ENCODE peak calls at places on chromosomes 6 and 20, in five cellular contexts. One of them, this sample, is unnamed.

GRCh38 chr6:21754891-21755290 is 161.3 kb downstream of the SOX4 start:
- DNase-seq in lung: no peak
- DNase-seq in astrocyte of the spinal cord: peak
- DNase-seq in mammary epithelial cell: peak
- DNase-seq in colonic mucosa: no peak
- DNase-seq in this sample: no peak

GRCh38 chr20:37727247-37727956 is 33.6 kb downstream of the CTNNBL1 start:
- DNase-seq in lung: no peak
- DNase-seq in astrocyte of the spinal cord: no peak
- DNase-seq in mammary epithelial cell: no peak
- DNase-seq in colonic mucosa: no peak
- DNase-seq in this sample: no peak

GRCh38 chr6:147087641-147088040 is 116.6 kb upstream of the STXBP5 start:
- DNase-seq in lung: no peak
- DNase-seq in astrocyte of the spinal cord: no peak
- DNase-seq in mammary epithelial cell: no peak
- DNase-seq in colonic mucosa: no peak
- DNase-seq in this sample: no peak

GRCh38 chr6:88629838-88630462 is 333.5 kb downstream of the RNGTT start:
- DNase-seq in lung: no peak
- DNase-seq in astrocyte of the spinal cord: peak
- DNase-seq in mammary epithelial cell: no peak
- DNase-seq in colonic mucosa: no peak
- DNase-seq in this sample: no peak

GRCh38 chr6:155026366-155027045 is 31.4 kb downstream of the TIAM2 start:
- DNase-seq in lung: no peak
- DNase-seq in astrocyte of the spinal cord: peak
- DNase-seq in mammary epithelial cell: peak
- DNase-seq in colonic mucosa: no peak
- DNase-seq in this sample: no peak

GRCh38 chr6:43584892-43585570 is 9.0 kb downstream of the POLH start:
- DNase-seq in lung: no peak
- DNase-seq in astrocyte of the spinal cord: no peak
- DNase-seq in mammary epithelial cell: no peak
- DNase-seq in colonic mucosa: no peak
- DNase-seq in this sample: no peak

GRCh38 chr6:151240036-151240685 is 394 bp downstream of the AKAP12 start:
- DNase-seq in lung: peak
- DNase-seq in astrocyte of the spinal cord: peak
- DNase-seq in mammary epithelial cell: peak
- DNase-seq in colonic mucosa: peak
- DNase-seq in this sample: no peak

GRCh38 chr6:35260642-35261570 is 1.4 kb downstream of the ZNF76 start:
- DNase-seq in lung: no peak
- DNase-seq in astrocyte of the spinal cord: no peak
- DNase-seq in mammary epithelial cell: no peak
- DNase-seq in colonic mucosa: no peak
- DNase-seq in this sample: no peak

GRCh38 chr20:48823960-48824497 is 3.8 kb downstream of the PREX1 start:
- DNase-seq in lung: no peak
- DNase-seq in astrocyte of the spinal cord: peak
- DNase-seq in mammary epithelial cell: peak
- DNase-seq in colonic mucosa: no peak
- DNase-seq in this sample: no peak

GRCh38 chr6:145738265-145738664 is 2.9 kb upstream of the EPM2A start:
- DNase-seq in lung: no peak
- DNase-seq in astrocyte of the spinal cord: no peak
- DNase-seq in mammary epithelial cell: no peak
- DNase-seq in colonic mucosa: no peak
- DNase-seq in this sample: no peak

GRCh38 chr20:61668771-61669503 is 396.7 kb downstream of the TAF4 start:
- DNase-seq in lung: no peak
- DNase-seq in astrocyte of the spinal cord: no peak
- DNase-seq in mammary epithelial cell: no peak
- DNase-seq in colonic mucosa: no peak
- DNase-seq in this sample: no peak

GRCh38 chr20:52481443-52481842 is 289.9 kb upstream of the ZFP64 start:
- DNase-seq in lung: no peak
- DNase-seq in astrocyte of the spinal cord: no peak
- DNase-seq in mammary epithelial cell: no peak
- DNase-seq in colonic mucosa: no peak
- DNase-seq in this sample: no peak

GRCh38 chr20:63106765-63107448 is 100.1 kb upstream of the BHLHE23 start:
- DNase-seq in lung: no peak
- DNase-seq in astrocyte of the spinal cord: no peak
- DNase-seq in mammary epithelial cell: no peak
- DNase-seq in colonic mucosa: no peak
- DNase-seq in this sample: no peak

GRCh38 chr6:167270499-167271307 is 20.4 kb upstream of the UNC93A start:
- DNase-seq in lung: no peak
- DNase-seq in astrocyte of the spinal cord: no peak
- DNase-seq in mammary epithelial cell: no peak
- DNase-seq in colonic mucosa: peak
- DNase-seq in this sample: no peak

GRCh38 chr6:13404115-13404891 is 76.0 kb upstream of the TBC1D7 start:
- DNase-seq in lung: no peak
- DNase-seq in astrocyte of the spinal cord: peak
- DNase-seq in mammary epithelial cell: peak
- DNase-seq in colonic mucosa: no peak
- DNase-seq in this sample: no peak

DNA sequence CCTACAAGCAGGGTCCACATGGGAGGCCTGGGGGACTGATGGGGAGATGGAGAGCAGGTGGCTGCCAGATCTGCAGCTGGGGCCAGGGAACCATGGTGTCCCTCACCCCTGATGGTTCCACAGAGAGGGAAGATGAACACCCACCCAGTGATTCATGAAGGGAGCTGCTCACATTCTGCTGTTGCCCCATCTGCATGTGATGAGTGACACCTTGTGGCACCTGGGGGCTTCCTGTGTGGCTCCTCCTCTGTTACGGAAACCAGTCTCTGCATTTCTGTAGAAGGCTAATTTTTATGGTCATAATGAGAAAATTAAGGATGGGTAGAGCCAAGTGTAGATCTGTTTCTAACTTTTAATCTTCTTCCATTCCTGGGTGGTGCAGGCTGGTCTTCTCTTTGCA is 217.1 kb downstream of the SMOC2 start:
- DNase-seq in lung: no peak
- DNase-seq in astrocyte of the spinal cord: no peak
- DNase-seq in mammary epithelial cell: no peak
- DNase-seq in colonic mucosa: no peak
- DNase-seq in this sample: no peak
- TF ChIP-seq CTCF in lung: no peak
- TF ChIP-seq CTCF in astrocyte of the spinal cord: no peak
- TF ChIP-seq CTCF in mammary epithelial cell: no peak
- TF ChIP-seq CTCF in colonic mucosa: no peak
- TF ChIP-seq CTCF in this sample: peak

GRCh38 chr6:106973018-106973840 is 1.3 kb downstream of the CD24 start:
- DNase-seq in lung: no peak
- DNase-seq in astrocyte of the spinal cord: peak
- DNase-seq in mammary epithelial cell: peak
- DNase-seq in colonic mucosa: peak
- DNase-seq in this sample: no peak
- H3K4me3 ChIP-seq in lung: no peak
- H3K4me3 ChIP-seq in astrocyte of the spinal cord: peak
- H3K4me3 ChIP-seq in mammary epithelial cell: peak
- H3K4me3 ChIP-seq in colonic mucosa: peak
- H3K4me3 ChIP-seq in this sample: no peak

GRCh38 chr6:165098165-165098564 is 211.2 kb downstream of the C6orf118 start:
- DNase-seq in lung: no peak
- DNase-seq in astrocyte of the spinal cord: no peak
- DNase-seq in mammary epithelial cell: no peak
- DNase-seq in colonic mucosa: no peak
- DNase-seq in this sample: no peak

GRCh38 chr6:165092881-165093595 is 216.4 kb downstream of the C6orf118 start:
- DNase-seq in lung: no peak
- DNase-seq in astrocyte of the spinal cord: no peak
- DNase-seq in mammary epithelial cell: no peak
- DNase-seq in colonic mucosa: no peak
- DNase-seq in this sample: no peak

GRCh38 chr6:165096868-165097267 is 212.5 kb downstream of the C6orf118 start:
- DNase-seq in lung: no peak
- DNase-seq in astrocyte of the spinal cord: no peak
- DNase-seq in mammary epithelial cell: no peak
- DNase-seq in colonic mucosa: no peak
- DNase-seq in this sample: no peak

GRCh38 chr6:165091121-165091785 is 218.2 kb downstream of the C6orf118 start:
- DNase-seq in lung: no peak
- DNase-seq in astrocyte of the spinal cord: no peak
- DNase-seq in mammary epithelial cell: no peak
- DNase-seq in colonic mucosa: no peak
- DNase-seq in this sample: no peak

GRCh38 chr6:165096209-165096608 is 213.2 kb downstream of the C6orf118 start:
- DNase-seq in lung: no peak
- DNase-seq in astrocyte of the spinal cord: no peak
- DNase-seq in mammary epithelial cell: no peak
- DNase-seq in colonic mucosa: no peak
- DNase-seq in this sample: no peak
- TF ChIP-seq CTCF in lung: no peak
- TF ChIP-seq CTCF in astrocyte of the spinal cord: no peak
- TF ChIP-seq CTCF in mammary epithelial cell: no peak
- TF ChIP-seq CTCF in colonic mucosa: no peak
- TF ChIP-seq CTCF in this sample: no peak

GRCh38 chr6:166242888-166243287 is 65.3 kb downstream of the PRR18 start:
- DNase-seq in lung: no peak
- DNase-seq in astrocyte of the spinal cord: no peak
- DNase-seq in mammary epithelial cell: no peak
- DNase-seq in colonic mucosa: no peak
- DNase-seq in this sample: no peak

GRCh38 chr6:166245148-166245547 is 63.0 kb downstream of the PRR18 start:
- DNase-seq in lung: no peak
- DNase-seq in astrocyte of the spinal cord: no peak
- DNase-seq in mammary epithelial cell: no peak
- DNase-seq in colonic mucosa: no peak
- DNase-seq in this sample: no peak

GRCh38 chr6:166241974-166242373 is 66.2 kb downstream of the PRR18 start:
- DNase-seq in lung: no peak
- DNase-seq in astrocyte of the spinal cord: no peak
- DNase-seq in mammary epithelial cell: no peak
- DNase-seq in colonic mucosa: no peak
- DNase-seq in this sample: no peak

GRCh38 chr6:166240889-166241288 is 67.3 kb downstream of the PRR18 start:
- DNase-seq in lung: no peak
- DNase-seq in astrocyte of the spinal cord: no peak
- DNase-seq in mammary epithelial cell: no peak
- DNase-seq in colonic mucosa: no peak
- DNase-seq in this sample: no peak

GRCh38 chr6:166244353-166245045 is 63.7 kb downstream of the PRR18 start:
- DNase-seq in lung: no peak
- DNase-seq in astrocyte of the spinal cord: no peak
- DNase-seq in mammary epithelial cell: no peak
- DNase-seq in colonic mucosa: no peak
- DNase-seq in this sample: no peak
- H3K4me3 ChIP-seq in lung: no peak
- H3K4me3 ChIP-seq in astrocyte of the spinal cord: no peak
- H3K4me3 ChIP-seq in mammary epithelial cell: no peak
- H3K4me3 ChIP-seq in colonic mucosa: no peak
- H3K4me3 ChIP-seq in this sample: no peak

DNA sequence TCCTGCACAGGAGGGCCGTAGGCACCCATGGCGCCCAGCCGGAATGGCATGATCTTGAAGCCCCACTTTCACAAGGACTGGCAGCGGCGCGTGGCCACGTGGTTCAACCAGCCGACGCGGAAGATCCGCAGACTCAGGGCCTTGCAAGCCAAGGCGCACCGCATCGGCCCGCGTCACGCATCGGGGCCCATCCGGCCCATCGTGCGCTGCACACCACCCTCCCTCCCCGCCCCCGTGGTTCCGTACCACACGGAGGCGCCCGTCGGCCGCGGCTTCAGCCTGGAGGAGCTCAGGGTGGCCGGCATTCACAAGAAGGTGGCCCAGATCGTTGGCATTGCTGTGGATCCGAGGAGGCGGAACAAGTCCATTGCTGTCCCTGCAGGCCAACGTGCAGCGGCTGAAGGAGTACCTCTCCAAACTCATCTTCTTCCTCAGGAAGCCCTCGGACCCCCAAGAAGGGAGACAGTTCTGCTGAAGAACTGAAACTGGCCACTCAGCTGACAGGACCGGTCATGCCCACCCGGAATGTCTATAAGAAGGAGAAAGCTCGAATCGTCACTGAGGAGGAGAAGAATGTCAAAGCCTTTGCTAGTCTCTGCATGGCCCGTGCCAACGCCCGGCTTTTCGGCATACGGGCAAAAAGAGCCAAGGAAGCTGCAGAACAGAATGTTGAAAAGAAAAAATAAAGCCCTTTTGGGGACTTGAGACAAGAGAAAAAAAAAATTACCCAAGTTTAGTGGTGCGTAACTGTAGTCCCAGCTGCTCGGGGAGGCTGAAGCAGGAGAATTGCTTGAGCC is 9.9 kb upstream of the NCOA5 start:
- DNase-seq in lung: no peak
- DNase-seq in astrocyte of the spinal cord: no peak
- DNase-seq in mammary epithelial cell: peak
- DNase-seq in colonic mucosa: no peak
- DNase-seq in this sample: no peak
- TF ChIP-seq CTCF in lung: no peak
- TF ChIP-seq CTCF in astrocyte of the spinal cord: no peak
- TF ChIP-seq CTCF in mammary epithelial cell: no peak
- TF ChIP-seq CTCF in colonic mucosa: no peak
- TF ChIP-seq CTCF in this sample: no peak

DNA sequence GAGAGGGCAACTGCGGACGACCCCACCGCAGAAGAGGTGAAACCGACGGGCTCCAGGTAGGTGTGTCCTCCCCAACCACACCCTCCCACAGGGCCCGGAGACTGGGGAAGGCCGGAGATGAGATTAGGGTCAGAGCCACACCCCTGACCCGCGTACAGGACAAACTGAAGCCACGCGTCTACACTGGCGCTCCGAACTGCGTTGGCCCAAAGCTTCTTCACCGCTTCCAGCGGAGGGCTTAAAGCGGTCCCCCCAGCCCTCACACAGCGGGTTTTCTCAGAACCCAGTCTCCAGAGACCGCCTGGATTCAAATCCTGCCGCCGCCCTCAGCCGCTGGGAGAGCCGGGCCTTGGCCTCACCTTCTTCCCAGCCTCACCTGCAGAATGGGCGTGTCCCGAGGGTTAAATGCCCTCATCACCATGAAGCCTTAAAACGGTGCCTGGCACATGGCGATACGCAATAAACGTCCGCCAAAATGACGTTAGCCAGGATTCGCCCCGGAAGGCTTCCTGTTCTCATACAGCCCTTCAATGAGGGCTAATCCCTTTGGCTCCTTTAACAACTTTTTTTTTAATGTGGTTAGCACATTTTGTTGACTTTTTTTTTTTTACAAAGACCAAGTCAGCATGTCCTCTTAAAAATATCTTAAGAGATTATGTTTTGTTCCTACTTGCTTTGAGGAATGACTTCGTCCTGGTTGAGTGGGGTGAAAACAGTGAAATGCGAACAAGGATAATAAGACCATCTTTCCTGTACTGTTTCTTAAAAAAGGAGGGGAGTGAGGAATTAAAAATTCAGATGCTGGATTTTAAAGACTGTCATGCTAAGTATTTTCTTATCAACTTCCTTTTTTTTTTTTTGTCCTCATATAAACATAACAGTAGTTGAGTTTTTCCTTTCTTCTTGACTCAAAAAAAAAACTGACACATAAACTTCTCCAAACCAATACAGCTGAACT is 15.1 kb upstream of the ZNF217 start:
- DNase-seq in lung: no peak
- DNase-seq in astrocyte of the spinal cord: peak
- DNase-seq in mammary epithelial cell: no peak
- DNase-seq in colonic mucosa: peak
- DNase-seq in this sample: no peak
- H3K4me3 ChIP-seq in lung: no peak
- H3K4me3 ChIP-seq in astrocyte of the spinal cord: no peak
- H3K4me3 ChIP-seq in mammary epithelial cell: no peak
- H3K4me3 ChIP-seq in colonic mucosa: no peak
- H3K4me3 ChIP-seq in this sample: no peak